ENCODE peak calls at places on chromosomes 6 and 20, in four cellular contexts. U is choroid plexus epithelial cell, Y is kidney epithelial cell, W is AG04450. F is an unnamed sample.

GRCh38 chr6:43771210-43771857 is 1.3 kb downstream of the VEGFA start:
- DNase-seq in Y (no peak), U (peak; percentile 59), W (no peak), F (no peak)

GRCh38 chr6:141354191-141354950 is 778.4 kb upstream of the GJE1 start:
- DNase-seq in W (no peak), Y (no peak), U (no peak), F (no peak)

GRCh38 chr20:48777821-48778220 is 50.0 kb downstream of the PREX1 start:
- DNase-seq in Y (no peak), W (no peak), U (no peak), F (no peak)

GRCh38 chr6:18155273-18155863 is at the start of gene KDM1B:
- DNase-seq in W (peak; percentile 97), Y (peak; percentile 77), U (peak; percentile 99), F (no peak)

GRCh38 chr6:51996296-51996947 is 91.0 kb downstream of the PKHD1 start:
- DNase-seq in U (no peak), W (no peak), Y (no peak), F (no peak)

GRCh38 chr6:5501837-5502236 is 240.5 kb downstream of the FARS2 start:
- DNase-seq in Y (no peak), U (no peak), W (no peak), F (no peak)

GRCh38 chr6:150741633-150742200 is 123.8 kb upstream of the MTHFD1L start:
- DNase-seq in W (no peak), U (peak; percentile 12), Y (no peak), F (no peak)

GRCh38 chr6:77456531-77457248 is 6.6 kb downstream of the HTR1B start:
- DNase-seq in Y (peak; percentile 77), W (peak; percentile 99), U (peak; percentile 99), F (peak; percentile 59)

GRCh38 chr6:87909849-87910248 is 137.8 kb upstream of the SPACA1 start:
- DNase-seq in Y (peak; percentile 88), W (no peak), U (peak; percentile 91), F (peak; percentile 93)

GRCh38 chr6:13431861-13432465 is 55.4 kb downstream of the GFOD1 start:
- DNase-seq in Y (no peak), U (peak; percentile 41), W (no peak), F (no peak)

GRCh38 chr6:133034509-133035206 is 206.5 kb upstream of the EYA4 start:
- DNase-seq in W (no peak), Y (no peak), U (peak; percentile 2), F (no peak)

GRCh38 chr6:117264487-117265424 is 602 bp upstream of the VGLL2 start:
- DNase-seq in Y (no peak), W (no peak), U (no peak), F (no peak)

GRCh38 chr20:44581515-44581914 is 864 bp upstream of the PKIG start:
- DNase-seq in U (no peak), Y (no peak), W (no peak), F (no peak)

GRCh38 chr20:44582321-44583025 is at the start of gene PKIG:
- DNase-seq in U (peak; percentile 81), Y (no peak), W (peak; percentile 38), F (no peak)

GRCh38 chr20:44585042-44585968 is 2.9 kb downstream of the PKIG start:
- DNase-seq in U (no peak), Y (no peak), W (no peak), F (no peak)

GRCh38 chr20:44584103-44584690 is 1.8 kb downstream of the PKIG start:
- DNase-seq in Y (no peak), U (no peak), W (no peak), F (no peak)

DNA sequence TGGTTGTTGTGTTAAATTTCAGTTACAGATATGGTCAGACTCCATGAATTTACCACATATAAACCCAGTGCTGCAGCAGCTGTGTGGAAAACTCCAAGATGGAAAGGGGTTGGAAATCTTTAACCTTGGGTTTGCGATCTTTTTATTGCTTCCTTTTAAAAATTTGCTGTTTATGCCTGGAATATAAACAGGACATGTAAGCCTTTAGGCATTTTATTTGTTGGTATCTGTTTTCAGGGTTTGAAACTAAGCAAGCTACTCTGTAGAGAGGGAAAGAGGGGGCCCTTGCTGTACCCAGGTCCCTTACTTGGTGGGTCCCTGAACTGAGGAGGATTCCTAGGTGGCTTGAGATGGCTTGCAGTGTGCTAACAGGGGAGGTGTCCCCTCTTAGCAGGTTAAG is 800 bp downstream of the PKIG start:
- DNase-seq in Y (no peak), U (no peak), W (no peak), F (no peak)
- H3K4me3 ChIP-seq in Y (no peak overlapping the region), U (peak overlapping the region; percentile 0), W (peak overlapping the region; percentile 68), F (no peak overlapping the region)

DNA sequence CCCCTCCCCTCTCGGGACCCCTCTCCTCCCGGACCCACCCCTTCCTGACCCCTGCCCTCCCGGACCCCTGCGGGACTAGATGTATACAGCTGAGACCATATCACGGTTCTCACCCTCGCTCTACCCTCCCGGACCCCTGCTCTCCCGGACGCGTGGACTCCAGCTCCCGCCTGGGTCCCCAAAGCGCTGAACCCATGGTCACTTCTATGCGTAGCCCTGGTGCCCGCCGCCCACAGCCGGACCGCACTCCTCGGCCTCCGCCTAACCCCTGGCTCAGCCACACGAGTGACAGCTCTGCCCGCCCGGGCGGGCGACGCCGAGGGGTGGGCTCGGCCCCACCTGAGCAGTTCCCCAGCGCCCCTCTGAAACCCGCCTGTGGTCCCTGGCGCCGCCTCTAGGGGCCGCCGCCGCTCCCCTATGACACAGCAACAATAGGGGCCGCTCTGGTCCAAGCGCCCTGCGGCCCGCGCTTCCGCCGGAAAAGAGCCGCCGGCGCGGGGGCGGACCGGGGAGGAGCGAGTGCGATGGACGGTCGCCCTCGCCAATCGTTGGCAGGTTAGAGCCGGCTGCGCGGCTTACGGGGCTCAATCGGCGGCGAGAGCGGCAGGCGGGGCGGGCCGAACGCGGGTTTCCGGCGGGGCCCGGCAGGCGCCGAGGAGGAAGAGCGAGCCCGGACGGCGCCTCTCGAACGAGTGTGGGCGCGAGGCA is at the start of gene ADRM1:
- DNase-seq in U (peak; percentile 98), W (peak; percentile 91), Y (peak; percentile 61), F (peak; percentile 25)
- TF ChIP-seq CTCF in U (peak; percentile 71), W (peak; percentile 88), Y (peak; percentile 85), F (peak; percentile 75)

GRCh38 chr6:26554669-26555504 is 16.7 kb downstream of the HMGN4 start:
- DNase-seq in U (peak; percentile 71), Y (no peak), W (no peak), F (no peak)

GRCh38 chr6:26555505-26556262 is 17.5 kb downstream of the HMGN4 start:
- DNase-seq in W (no peak), U (peak; percentile 56), Y (no peak), F (no peak)

GRCh38 chr6:26553264-26553738 is 15.1 kb downstream of the HMGN4 start:
- DNase-seq in W (no peak), Y (no peak), U (peak; percentile 81), F (no peak)

GRCh38 chr6:26553739-26554668 is 15.8 kb downstream of the HMGN4 start:
- DNase-seq in U (peak; percentile 96), W (peak; percentile 81), Y (peak; percentile 65), F (no peak)

DNA sequence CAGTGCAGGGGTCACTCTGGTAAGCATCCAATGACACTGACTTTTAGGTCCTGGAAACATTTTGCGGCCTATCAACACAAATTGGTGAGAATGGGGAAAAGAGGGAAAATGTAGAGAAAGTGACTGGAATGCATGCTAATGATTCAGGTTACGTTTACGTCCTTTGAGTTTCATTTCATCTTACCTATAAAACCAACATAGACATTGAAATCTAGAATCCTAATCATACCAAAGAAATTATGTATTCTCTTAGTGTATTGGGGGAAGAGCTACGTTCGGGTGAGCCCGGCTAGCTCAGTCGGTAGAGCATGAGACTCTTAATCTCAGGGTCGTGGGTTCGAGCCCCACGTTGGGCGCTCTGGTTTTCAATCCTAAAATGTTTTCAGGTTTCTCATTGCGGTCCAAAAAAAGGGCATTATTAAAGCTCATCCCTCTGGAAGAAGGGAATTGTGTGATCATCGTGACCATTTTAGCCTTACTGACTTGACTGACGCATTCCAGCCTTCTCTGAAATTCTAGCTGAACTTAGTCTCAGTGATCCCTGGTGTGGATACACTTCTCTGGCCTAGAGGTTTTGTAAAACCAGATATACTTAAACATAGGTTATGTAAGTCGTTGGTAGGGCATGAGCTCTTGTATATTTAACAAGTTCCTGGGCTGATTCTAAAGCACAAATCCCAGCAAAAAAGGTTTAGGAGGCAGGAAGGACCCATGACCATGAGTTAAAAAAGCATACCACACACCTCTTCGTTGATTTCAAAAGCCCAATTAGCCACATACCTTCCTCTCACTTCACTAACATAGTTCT is 18.3 kb downstream of the HMGN4 start:
- DNase-seq in W (peak; percentile 84), U (peak; percentile 90), Y (no peak), F (no peak)
- H3K4me3 ChIP-seq in W (peak overlapping the region; percentile 36), U (peak overlapping the region; percentile 51), Y (no peak overlapping the region), F (no peak overlapping the region)

DNA sequence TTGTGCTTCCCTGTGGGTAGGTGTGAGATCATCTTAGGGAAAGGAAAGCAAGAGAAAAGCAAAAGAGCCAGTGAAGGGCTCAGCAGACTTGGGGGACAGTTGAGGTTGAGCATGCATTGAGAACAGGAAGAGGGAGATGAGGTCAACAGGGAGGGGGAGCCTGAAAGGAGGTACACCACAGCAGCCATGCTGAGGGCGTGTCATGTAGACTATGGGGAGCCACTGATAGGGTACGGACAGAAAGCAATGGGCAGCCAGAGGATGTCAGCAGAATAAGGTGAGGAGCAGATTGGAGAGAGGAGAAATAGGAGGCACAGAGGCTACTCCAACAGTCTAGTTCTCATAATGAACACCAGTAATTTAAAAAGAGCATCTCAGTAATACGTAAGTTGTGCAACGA is 351.1 kb upstream of the HTR1E start:
- DNase-seq in W (no peak), U (no peak), Y (no peak), F (no peak)
- TF ChIP-seq CTCF in W (no peak), U (no peak), Y (no peak), F (no peak)

GRCh38 chr6:28727559-28728211 is 196.1 kb downstream of the TRIM27 start:
- DNase-seq in W (no peak), U (no peak), Y (no peak), F (no peak)
- H3K4me3 ChIP-seq in W (no peak overlapping the region), U (no peak overlapping the region), Y (no peak overlapping the region), F (no peak overlapping the region)

GRCh38 chr6:70131528-70131927 is 171.4 kb downstream of the COL9A1 start:
- DNase-seq in Y (no peak), W (no peak), U (no peak), F (no peak)
- TF ChIP-seq CTCF in Y (no peak), W (no peak), U (no peak), F (no peak)

GRCh38 chr20:47479093-47479492 is 22.6 kb upstream of the NCOA3 start:
- DNase-seq in Y (no peak), W (no peak), U (no peak), F (no peak)
- H3K4me3 ChIP-seq in Y (no peak overlapping the region), W (no peak overlapping the region), U (no peak overlapping the region), F (no peak overlapping the region)

DNA sequence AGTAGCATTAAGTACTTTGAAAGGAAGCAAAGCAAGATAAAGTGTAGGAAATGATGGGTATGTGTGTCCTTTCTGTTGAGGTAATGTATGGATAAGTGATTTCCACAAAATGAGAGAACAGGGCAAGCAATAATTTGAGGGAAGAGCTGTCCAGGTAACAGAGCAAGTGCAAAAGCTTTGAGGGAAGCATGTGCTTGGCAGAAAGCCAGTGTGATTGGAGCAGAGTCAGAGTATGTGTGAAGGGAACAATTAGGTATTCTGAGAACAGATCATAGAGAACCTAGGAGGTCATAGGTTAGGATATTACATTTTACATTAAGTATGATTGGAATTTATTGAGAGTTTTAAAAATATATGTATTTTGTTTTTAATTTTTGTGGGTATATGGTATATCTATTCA is 30.2 kb upstream of the MAN1A1 start:
- DNase-seq in U (no peak), W (no peak), Y (no peak), F (no peak)
- TF ChIP-seq CTCF in U (no peak), W (no peak), Y (no peak), F (no peak)

F was measured in epithelial cell of proximal tubule.